ENCODE peak calls at places on chromosomes 11 and 22, in ten cellular contexts. X, A, C, B, E, G, I, S, H and R are unnamed samples.
A peak's percentile ranks its signal among the peaks of the same experiment; 100 is the strongest.

GRCh38 chr22:22753526-22754267 is 109.3 kb downstream of the GGTLC2 start:
- DNase-seq in X (peak; percentile 82), A (no peak), C (peak; percentile 39), B (peak; percentile 85), E (no peak), G (no peak), I (peak; percentile 65), S (peak; percentile 90), H (peak; percentile 57), R (peak; percentile 67)

GRCh38 chr11:47161134-47161854 is 15.4 kb downstream of the ARFGAP2 start:
- DNase-seq in X (peak; percentile 65), A (no peak), C (peak; percentile 50), B (peak; percentile 65), E (no peak), G (no peak), I (peak; percentile 54), S (peak; percentile 94), H (no peak), R (peak; percentile 63)

GRCh38 chr11:113048820-113049555 is 87.8 kb downstream of the NCAM1 start:
- DNase-seq in X (no peak), A (no peak), C (no peak), B (no peak), E (peak; percentile 81), G (no peak), I (no peak), S (no peak), H (no peak), R (no peak)

GRCh38 chr11:64268687-64269379 is 15.6 kb downstream of the BAD start:
- DNase-seq in X (peak; percentile 82), A (no peak), C (peak; percentile 64), B (peak; percentile 51), E (no peak), G (no peak), I (no peak), S (no peak), H (peak; percentile 77), R (peak; percentile 73)

GRCh38 chr22:31893460-31893859 is 50.9 kb upstream of the YWHAH start:
- DNase-seq in X (no peak), A (no peak), C (no peak), B (no peak), E (no peak), G (no peak), I (no peak), S (no peak), H (no peak), R (no peak)

GRCh38 chr11:2929880-2930704 is 872 bp upstream of the PHLDA2 start:
- DNase-seq in X (peak; percentile 79), A (no peak), C (peak; percentile 58), B (peak; percentile 34), E (no peak), G (peak; percentile 60), I (peak; percentile 25), S (peak; percentile 64), H (peak; percentile 51), R (no peak)

GRCh38 chr11:1639102-1639620 is 9.6 kb downstream of the KRTAP5-5 start:
- DNase-seq in X (peak; percentile 93), A (no peak), C (peak; percentile 81), B (no peak), E (no peak), G (no peak), I (no peak), S (no peak), H (no peak), R (no peak)

GRCh38 chr11:117816151-117816741 is 8.3 kb downstream of the FXYD2 start:
- DNase-seq in X (no peak), A (no peak), C (peak; percentile 74), B (no peak), E (no peak), G (no peak), I (no peak), S (peak; percentile 42), H (no peak), R (no peak)

GRCh38 chr11:115333951-115334350 is 170.3 kb downstream of the CADM1 start:
- DNase-seq in X (no peak), A (no peak), C (no peak), B (no peak), E (no peak), G (no peak), I (no peak), S (no peak), H (no peak), R (no peak)

GRCh38 chr11:14029971-14030531 is 67.5 kb downstream of the SPON1 start:
- DNase-seq in X (peak; percentile 67), A (peak; percentile 80), C (peak; percentile 74), B (no peak), E (no peak), G (peak; percentile 77), I (no peak), S (peak; percentile 29), H (peak; percentile 55), R (peak; percentile 81)

GRCh38 chr11:7512525-7513209 is 1.1 kb upstream of the PPFIBP2 start:
- DNase-seq in X (peak; percentile 68), A (no peak), C (no peak), B (peak; percentile 17), E (no peak), G (peak; percentile 59), I (peak; percentile 89), S (no peak), H (peak; percentile 70), R (peak; percentile 75)

GRCh38 chr11:63813563-63814382 is 517 bp downstream of the SPINDOC start:
- DNase-seq in X (peak; percentile 55), A (no peak), C (peak; percentile 56), B (peak; percentile 47), E (no peak), G (no peak), I (peak; percentile 31), S (peak; percentile 67), H (peak; percentile 46), R (peak; percentile 50)

GRCh38 chr11:125971618-125972017 is 25.8 kb downstream of the VSIG10L2 start:
- DNase-seq in X (no peak), A (no peak), C (no peak), B (no peak), E (no peak), G (no peak), I (no peak), S (no peak), H (no peak), R (no peak)

GRCh38 chr22:39179401-39179827 is 26.9 kb upstream of the CBX7 start:
- DNase-seq in X (no peak), A (peak; percentile 78), C (no peak), B (no peak), E (no peak), G (no peak), I (no peak), S (peak; percentile 42), H (no peak), R (no peak)

GRCh38 chr22:43879901-43880742 is 11.7 kb downstream of the PNPLA5 start:
- DNase-seq in X (no peak), A (no peak), C (no peak), B (no peak), E (no peak), G (peak; percentile 47), I (no peak), S (no peak), H (no peak), R (no peak)

GRCh38 chr11:96122601-96123044 is 198.7 kb upstream of the MTMR2 start:
- DNase-seq in X (no peak), A (no peak), C (no peak), B (no peak), E (no peak), G (no peak), I (no peak), S (no peak), H (no peak), R (no peak)

GRCh38 chr22:17547995-17548755 is 15.1 kb upstream of the SLC25A18 start:
- DNase-seq in X (no peak), A (no peak), C (no peak), B (no peak), E (no peak), G (no peak), I (no peak), S (no peak), H (no peak), R (no peak)

GRCh38 chr22:44373234-44373633 is 60.5 kb upstream of the SHISAL1 start:
- DNase-seq in X (no peak), A (no peak), C (no peak), B (no peak), E (no peak), G (no peak), I (no peak), S (no peak), H (no peak), R (peak; percentile 86)

GRCh38 chr22:17597217-17597616 is 31.3 kb downstream of the ATP6V1E1 start:
- DNase-seq in X (no peak), A (no peak), C (no peak), B (no peak), E (no peak), G (no peak), I (no peak), S (no peak), H (no peak), R (no peak)

GRCh38 chr11:46248270-46249102 is 29.0 kb upstream of the CREB3L1 start:
- DNase-seq in X (no peak), A (no peak), C (no peak), B (no peak), E (peak; percentile 94), G (no peak), I (no peak), S (no peak), H (no peak), R (peak; percentile 18)

GRCh38 chr11:29017941-29018340 is 909.8 kb downstream of the METTL15 start:
- DNase-seq in X (no peak), A (no peak), C (no peak), B (no peak), E (no peak), G (no peak), I (no peak), S (no peak), H (no peak), R (no peak)

GRCh38 chr11:1262172-1263006 is 39.5 kb downstream of the MUC5B start:
- DNase-seq in X (peak; percentile 96), A (peak; percentile 58), C (peak; percentile 92), B (peak; percentile 90), E (peak; percentile 46), G (peak; percentile 95), I (peak; percentile 79), S (peak; percentile 91), H (peak; percentile 94), R (peak; percentile 89)

GRCh38 chr11:117424781-117425180 is 97.1 kb downstream of the CEP164 start:
- DNase-seq in X (no peak), A (no peak), C (no peak), B (no peak), E (no peak), G (no peak), I (no peak), S (no peak), H (no peak), R (no peak)

GRCh38 chr11:63020671-63021255 is 5.1 kb upstream of the SLC22A8 start:
- DNase-seq in X (peak; percentile 35), A (no peak), C (no peak), B (peak; percentile 20), E (no peak), G (no peak), I (no peak), S (peak; percentile 72), H (no peak), R (peak; percentile 40)

GRCh38 chr11:102471474-102471873 is 18.9 kb upstream of the TMEM123 start:
- DNase-seq in X (no peak), A (no peak), C (no peak), B (no peak), E (no peak), G (no peak), I (no peak), S (no peak), H (no peak), R (no peak)

GRCh38 chr22:35430897-35431322 is 31.0 kb downstream of the MCM5 start:
- DNase-seq in X (peak; percentile 90), A (peak; percentile 28), C (peak; percentile 52), B (peak; percentile 58), E (no peak), G (peak; percentile 91), I (peak; percentile 40), S (peak; percentile 97), H (peak; percentile 86), R (peak; percentile 83)